ENCODE peak calls at places on chromosomes 3 and 15, in eight cellular contexts. One of them, this sample, is unnamed.

GRCh38 chr15:36938764-36939163 is 161.6 kb downstream of the MEIS2 start:
- DNase-seq in stimulated activated CD8-positive, alpha-beta memory T cell treated with anti-CD3 and anti-CD28 coated beads, Interleukin-15, amount 100 ng/mL, for 24 hours: no peak
- DNase-seq in glutamatergic neuron: no peak
- DNase-seq in activated effector memory CD4-positive, alpha-beta T cell treated with anti-CD3 and anti-CD28 coated beads, Interleukin-2, amount 50 U/mL, for 16 hours: no peak
- DNase-seq in iPS DF 6.9: no peak
- DNase-seq in NCI-H345: no peak
- DNase-seq in fibroblast of the aortic adventitia: no peak
- DNase-seq in stimulated activated CD4-positive, alpha-beta T cell treated with anti-CD3 and anti-CD28 coated beads, Interleukin-4, amount 100 ng/mL, for 48 hours: no peak
- DNase-seq in this sample: no peak

GRCh38 chr3:111956995-111957736 is 21.7 kb upstream of the ABHD10 start:
- DNase-seq in activated effector memory CD4-positive, alpha-beta T cell treated with anti-CD3 and anti-CD28 coated beads, Interleukin-2, amount 50 U/mL, for 16 hours: no peak
- DNase-seq in stimulated activated CD8-positive, alpha-beta memory T cell treated with anti-CD3 and anti-CD28 coated beads, Interleukin-15, amount 100 ng/mL, for 24 hours: no peak
- DNase-seq in iPS DF 6.9: no peak
- DNase-seq in glutamatergic neuron: no peak
- DNase-seq in NCI-H345: peak
- DNase-seq in stimulated activated CD4-positive, alpha-beta T cell treated with anti-CD3 and anti-CD28 coated beads, Interleukin-4, amount 100 ng/mL, for 48 hours: no peak
- DNase-seq in fibroblast of the aortic adventitia: no peak
- DNase-seq in this sample: no peak

GRCh38 chr15:70618929-70619328 is 144.4 kb downstream of the UACA start:
- DNase-seq in stimulated activated CD8-positive, alpha-beta memory T cell treated with anti-CD3 and anti-CD28 coated beads, Interleukin-15, amount 100 ng/mL, for 24 hours: no peak
- DNase-seq in fibroblast of the aortic adventitia: no peak
- DNase-seq in activated effector memory CD4-positive, alpha-beta T cell treated with anti-CD3 and anti-CD28 coated beads, Interleukin-2, amount 50 U/mL, for 16 hours: no peak
- DNase-seq in iPS DF 6.9: no peak
- DNase-seq in NCI-H345: no peak
- DNase-seq in stimulated activated CD4-positive, alpha-beta T cell treated with anti-CD3 and anti-CD28 coated beads, Interleukin-4, amount 100 ng/mL, for 48 hours: no peak
- DNase-seq in glutamatergic neuron: no peak
- DNase-seq in this sample: no peak

GRCh38 chr15:73265536-73266153 is 103.1 kb downstream of the HCN4 start:
- DNase-seq in activated effector memory CD4-positive, alpha-beta T cell treated with anti-CD3 and anti-CD28 coated beads, Interleukin-2, amount 50 U/mL, for 16 hours: peak
- DNase-seq in stimulated activated CD8-positive, alpha-beta memory T cell treated with anti-CD3 and anti-CD28 coated beads, Interleukin-15, amount 100 ng/mL, for 24 hours: no peak
- DNase-seq in glutamatergic neuron: peak
- DNase-seq in NCI-H345: no peak
- DNase-seq in iPS DF 6.9: no peak
- DNase-seq in fibroblast of the aortic adventitia: peak
- DNase-seq in stimulated activated CD4-positive, alpha-beta T cell treated with anti-CD3 and anti-CD28 coated beads, Interleukin-4, amount 100 ng/mL, for 48 hours: peak
- DNase-seq in this sample: peak

GRCh38 chr15:37638139-37638538 is 296.3 kb upstream of the TMCO5A start:
- DNase-seq in activated effector memory CD4-positive, alpha-beta T cell treated with anti-CD3 and anti-CD28 coated beads, Interleukin-2, amount 50 U/mL, for 16 hours: no peak
- DNase-seq in stimulated activated CD4-positive, alpha-beta T cell treated with anti-CD3 and anti-CD28 coated beads, Interleukin-4, amount 100 ng/mL, for 48 hours: no peak
- DNase-seq in NCI-H345: no peak
- DNase-seq in iPS DF 6.9: no peak
- DNase-seq in glutamatergic neuron: no peak
- DNase-seq in stimulated activated CD8-positive, alpha-beta memory T cell treated with anti-CD3 and anti-CD28 coated beads, Interleukin-15, amount 100 ng/mL, for 24 hours: no peak
- DNase-seq in fibroblast of the aortic adventitia: no peak
- DNase-seq in this sample: no peak

GRCh38 chr3:31092748-31093607 is 198.5 kb upstream of the GADL1 start:
- DNase-seq in iPS DF 6.9: no peak
- DNase-seq in activated effector memory CD4-positive, alpha-beta T cell treated with anti-CD3 and anti-CD28 coated beads, Interleukin-2, amount 50 U/mL, for 16 hours: no peak
- DNase-seq in glutamatergic neuron: no peak
- DNase-seq in stimulated activated CD4-positive, alpha-beta T cell treated with anti-CD3 and anti-CD28 coated beads, Interleukin-4, amount 100 ng/mL, for 48 hours: no peak
- DNase-seq in fibroblast of the aortic adventitia: peak
- DNase-seq in stimulated activated CD8-positive, alpha-beta memory T cell treated with anti-CD3 and anti-CD28 coated beads, Interleukin-15, amount 100 ng/mL, for 24 hours: no peak
- DNase-seq in NCI-H345: no peak
- DNase-seq in this sample: no peak

GRCh38 chr3:28039234-28039633 is 202.2 kb upstream of the CMC1 start:
- DNase-seq in stimulated activated CD4-positive, alpha-beta T cell treated with anti-CD3 and anti-CD28 coated beads, Interleukin-4, amount 100 ng/mL, for 48 hours: no peak
- DNase-seq in fibroblast of the aortic adventitia: no peak
- DNase-seq in activated effector memory CD4-positive, alpha-beta T cell treated with anti-CD3 and anti-CD28 coated beads, Interleukin-2, amount 50 U/mL, for 16 hours: no peak
- DNase-seq in NCI-H345: no peak
- DNase-seq in stimulated activated CD8-positive, alpha-beta memory T cell treated with anti-CD3 and anti-CD28 coated beads, Interleukin-15, amount 100 ng/mL, for 24 hours: no peak
- DNase-seq in glutamatergic neuron: no peak
- DNase-seq in iPS DF 6.9: no peak
- DNase-seq in this sample: no peak

GRCh38 chr3:101100361-101101009 is 107.3 kb upstream of the ABI3BP start:
- DNase-seq in glutamatergic neuron: no peak
- DNase-seq in stimulated activated CD8-positive, alpha-beta memory T cell treated with anti-CD3 and anti-CD28 coated beads, Interleukin-15, amount 100 ng/mL, for 24 hours: no peak
- DNase-seq in iPS DF 6.9: no peak
- DNase-seq in fibroblast of the aortic adventitia: no peak
- DNase-seq in activated effector memory CD4-positive, alpha-beta T cell treated with anti-CD3 and anti-CD28 coated beads, Interleukin-2, amount 50 U/mL, for 16 hours: no peak
- DNase-seq in NCI-H345: no peak
- DNase-seq in stimulated activated CD4-positive, alpha-beta T cell treated with anti-CD3 and anti-CD28 coated beads, Interleukin-4, amount 100 ng/mL, for 48 hours: no peak
- DNase-seq in this sample: no peak

GRCh38 chr15:80399508-80399907 is 4.7 kb upstream of the ARNT2 start:
- DNase-seq in stimulated activated CD8-positive, alpha-beta memory T cell treated with anti-CD3 and anti-CD28 coated beads, Interleukin-15, amount 100 ng/mL, for 24 hours: no peak
- DNase-seq in activated effector memory CD4-positive, alpha-beta T cell treated with anti-CD3 and anti-CD28 coated beads, Interleukin-2, amount 50 U/mL, for 16 hours: no peak
- DNase-seq in stimulated activated CD4-positive, alpha-beta T cell treated with anti-CD3 and anti-CD28 coated beads, Interleukin-4, amount 100 ng/mL, for 48 hours: no peak
- DNase-seq in iPS DF 6.9: no peak
- DNase-seq in NCI-H345: no peak
- DNase-seq in fibroblast of the aortic adventitia: no peak
- DNase-seq in glutamatergic neuron: no peak
- DNase-seq in this sample: no peak

GRCh38 chr15:101063212-101063611 is 144.1 kb downstream of the LRRK1 start:
- DNase-seq in glutamatergic neuron: no peak
- DNase-seq in stimulated activated CD8-positive, alpha-beta memory T cell treated with anti-CD3 and anti-CD28 coated beads, Interleukin-15, amount 100 ng/mL, for 24 hours: no peak
- DNase-seq in fibroblast of the aortic adventitia: no peak
- DNase-seq in activated effector memory CD4-positive, alpha-beta T cell treated with anti-CD3 and anti-CD28 coated beads, Interleukin-2, amount 50 U/mL, for 16 hours: no peak
- DNase-seq in NCI-H345: no peak
- DNase-seq in iPS DF 6.9: no peak
- DNase-seq in stimulated activated CD4-positive, alpha-beta T cell treated with anti-CD3 and anti-CD28 coated beads, Interleukin-4, amount 100 ng/mL, for 48 hours: no peak
- DNase-seq in this sample: no peak

GRCh38 chr3:195744437-195744836 is 23.7 kb downstream of the MUC20 start:
- DNase-seq in activated effector memory CD4-positive, alpha-beta T cell treated with anti-CD3 and anti-CD28 coated beads, Interleukin-2, amount 50 U/mL, for 16 hours: no peak
- DNase-seq in NCI-H345: no peak
- DNase-seq in iPS DF 6.9: no peak
- DNase-seq in stimulated activated CD8-positive, alpha-beta memory T cell treated with anti-CD3 and anti-CD28 coated beads, Interleukin-15, amount 100 ng/mL, for 24 hours: no peak
- DNase-seq in glutamatergic neuron: no peak
- DNase-seq in stimulated activated CD4-positive, alpha-beta T cell treated with anti-CD3 and anti-CD28 coated beads, Interleukin-4, amount 100 ng/mL, for 48 hours: no peak
- DNase-seq in fibroblast of the aortic adventitia: no peak
- DNase-seq in this sample: no peak

GRCh38 chr3:56878046-56878445 is 76.3 kb upstream of the ARHGEF3 start:
- DNase-seq in NCI-H345: no peak
- DNase-seq in iPS DF 6.9: no peak
- DNase-seq in glutamatergic neuron: no peak
- DNase-seq in stimulated activated CD4-positive, alpha-beta T cell treated with anti-CD3 and anti-CD28 coated beads, Interleukin-4, amount 100 ng/mL, for 48 hours: peak
- DNase-seq in activated effector memory CD4-positive, alpha-beta T cell treated with anti-CD3 and anti-CD28 coated beads, Interleukin-2, amount 50 U/mL, for 16 hours: peak
- DNase-seq in stimulated activated CD8-positive, alpha-beta memory T cell treated with anti-CD3 and anti-CD28 coated beads, Interleukin-15, amount 100 ng/mL, for 24 hours: no peak
- DNase-seq in fibroblast of the aortic adventitia: peak
- DNase-seq in this sample: no peak

GRCh38 chr3:47394140-47394855 is 13.5 kb downstream of the PTPN23 start:
- DNase-seq in NCI-H345: no peak
- DNase-seq in stimulated activated CD8-positive, alpha-beta memory T cell treated with anti-CD3 and anti-CD28 coated beads, Interleukin-15, amount 100 ng/mL, for 24 hours: no peak
- DNase-seq in fibroblast of the aortic adventitia: peak
- DNase-seq in activated effector memory CD4-positive, alpha-beta T cell treated with anti-CD3 and anti-CD28 coated beads, Interleukin-2, amount 50 U/mL, for 16 hours: no peak
- DNase-seq in glutamatergic neuron: no peak
- DNase-seq in stimulated activated CD4-positive, alpha-beta T cell treated with anti-CD3 and anti-CD28 coated beads, Interleukin-4, amount 100 ng/mL, for 48 hours: no peak
- DNase-seq in iPS DF 6.9: no peak
- DNase-seq in this sample: no peak

GRCh38 chr3:24416224-24416623 is 78.4 kb downstream of the THRB start:
- DNase-seq in stimulated activated CD8-positive, alpha-beta memory T cell treated with anti-CD3 and anti-CD28 coated beads, Interleukin-15, amount 100 ng/mL, for 24 hours: no peak
- DNase-seq in NCI-H345: no peak
- DNase-seq in stimulated activated CD4-positive, alpha-beta T cell treated with anti-CD3 and anti-CD28 coated beads, Interleukin-4, amount 100 ng/mL, for 48 hours: no peak
- DNase-seq in fibroblast of the aortic adventitia: no peak
- DNase-seq in glutamatergic neuron: no peak
- DNase-seq in iPS DF 6.9: no peak
- DNase-seq in activated effector memory CD4-positive, alpha-beta T cell treated with anti-CD3 and anti-CD28 coated beads, Interleukin-2, amount 50 U/mL, for 16 hours: no peak
- DNase-seq in this sample: no peak

GRCh38 chr15:38084289-38084688 is 149.8 kb downstream of the TMCO5A start:
- DNase-seq in stimulated activated CD4-positive, alpha-beta T cell treated with anti-CD3 and anti-CD28 coated beads, Interleukin-4, amount 100 ng/mL, for 48 hours: no peak
- DNase-seq in NCI-H345: no peak
- DNase-seq in iPS DF 6.9: no peak
- DNase-seq in activated effector memory CD4-positive, alpha-beta T cell treated with anti-CD3 and anti-CD28 coated beads, Interleukin-2, amount 50 U/mL, for 16 hours: no peak
- DNase-seq in stimulated activated CD8-positive, alpha-beta memory T cell treated with anti-CD3 and anti-CD28 coated beads, Interleukin-15, amount 100 ng/mL, for 24 hours: no peak
- DNase-seq in fibroblast of the aortic adventitia: no peak
- DNase-seq in glutamatergic neuron: no peak
- DNase-seq in this sample: no peak

GRCh38 chr3:141940204-141940776 is 63.8 kb downstream of the ATP1B3 start:
- DNase-seq in stimulated activated CD8-positive, alpha-beta memory T cell treated with anti-CD3 and anti-CD28 coated beads, Interleukin-15, amount 100 ng/mL, for 24 hours: no peak
- DNase-seq in fibroblast of the aortic adventitia: peak
- DNase-seq in iPS DF 6.9: no peak
- DNase-seq in glutamatergic neuron: peak
- DNase-seq in NCI-H345: peak
- DNase-seq in stimulated activated CD4-positive, alpha-beta T cell treated with anti-CD3 and anti-CD28 coated beads, Interleukin-4, amount 100 ng/mL, for 48 hours: peak
- DNase-seq in activated effector memory CD4-positive, alpha-beta T cell treated with anti-CD3 and anti-CD28 coated beads, Interleukin-2, amount 50 U/mL, for 16 hours: no peak
- DNase-seq in this sample: no peak

GRCh38 chr3:134600166-134600670 is 50.6 kb downstream of the KY start:
- DNase-seq in fibroblast of the aortic adventitia: peak
- DNase-seq in activated effector memory CD4-positive, alpha-beta T cell treated with anti-CD3 and anti-CD28 coated beads, Interleukin-2, amount 50 U/mL, for 16 hours: no peak
- DNase-seq in stimulated activated CD8-positive, alpha-beta memory T cell treated with anti-CD3 and anti-CD28 coated beads, Interleukin-15, amount 100 ng/mL, for 24 hours: no peak
- DNase-seq in glutamatergic neuron: no peak
- DNase-seq in iPS DF 6.9: no peak
- DNase-seq in NCI-H345: no peak
- DNase-seq in stimulated activated CD4-positive, alpha-beta T cell treated with anti-CD3 and anti-CD28 coated beads, Interleukin-4, amount 100 ng/mL, for 48 hours: no peak
- DNase-seq in this sample: no peak

GRCh38 chr3:127677541-127678314 is 5.0 kb downstream of the ABTB1 start:
- DNase-seq in iPS DF 6.9: no peak
- DNase-seq in glutamatergic neuron: no peak
- DNase-seq in stimulated activated CD4-positive, alpha-beta T cell treated with anti-CD3 and anti-CD28 coated beads, Interleukin-4, amount 100 ng/mL, for 48 hours: no peak
- DNase-seq in fibroblast of the aortic adventitia: no peak
- DNase-seq in NCI-H345: no peak
- DNase-seq in activated effector memory CD4-positive, alpha-beta T cell treated with anti-CD3 and anti-CD28 coated beads, Interleukin-2, amount 50 U/mL, for 16 hours: peak
- DNase-seq in stimulated activated CD8-positive, alpha-beta memory T cell treated with anti-CD3 and anti-CD28 coated beads, Interleukin-15, amount 100 ng/mL, for 24 hours: no peak
- DNase-seq in this sample: no peak

GRCh38 chr3:177286034-177286433 is 88.8 kb upstream of the TBL1XR1 start:
- DNase-seq in activated effector memory CD4-positive, alpha-beta T cell treated with anti-CD3 and anti-CD28 coated beads, Interleukin-2, amount 50 U/mL, for 16 hours: no peak
- DNase-seq in iPS DF 6.9: no peak
- DNase-seq in glutamatergic neuron: no peak
- DNase-seq in fibroblast of the aortic adventitia: no peak
- DNase-seq in stimulated activated CD8-positive, alpha-beta memory T cell treated with anti-CD3 and anti-CD28 coated beads, Interleukin-15, amount 100 ng/mL, for 24 hours: no peak
- DNase-seq in NCI-H345: no peak
- DNase-seq in stimulated activated CD4-positive, alpha-beta T cell treated with anti-CD3 and anti-CD28 coated beads, Interleukin-4, amount 100 ng/mL, for 48 hours: no peak
- DNase-seq in this sample: no peak

GRCh38 chr3:31978553-31978952 is 2.5 kb downstream of the OSBPL10 start:
- DNase-seq in NCI-H345: no peak
- DNase-seq in stimulated activated CD4-positive, alpha-beta T cell treated with anti-CD3 and anti-CD28 coated beads, Interleukin-4, amount 100 ng/mL, for 48 hours: no peak
- DNase-seq in activated effector memory CD4-positive, alpha-beta T cell treated with anti-CD3 and anti-CD28 coated beads, Interleukin-2, amount 50 U/mL, for 16 hours: no peak
- DNase-seq in iPS DF 6.9: no peak
- DNase-seq in fibroblast of the aortic adventitia: no peak
- DNase-seq in glutamatergic neuron: no peak
- DNase-seq in stimulated activated CD8-positive, alpha-beta memory T cell treated with anti-CD3 and anti-CD28 coated beads, Interleukin-15, amount 100 ng/mL, for 24 hours: no peak
- DNase-seq in this sample: no peak

GRCh38 chr3:11305509-11305908 is 33.3 kb downstream of the ATG7 start:
- DNase-seq in glutamatergic neuron: no peak
- DNase-seq in fibroblast of the aortic adventitia: no peak
- DNase-seq in stimulated activated CD4-positive, alpha-beta T cell treated with anti-CD3 and anti-CD28 coated beads, Interleukin-4, amount 100 ng/mL, for 48 hours: no peak
- DNase-seq in activated effector memory CD4-positive, alpha-beta T cell treated with anti-CD3 and anti-CD28 coated beads, Interleukin-2, amount 50 U/mL, for 16 hours: no peak
- DNase-seq in iPS DF 6.9: no peak
- DNase-seq in NCI-H345: no peak
- DNase-seq in stimulated activated CD8-positive, alpha-beta memory T cell treated with anti-CD3 and anti-CD28 coated beads, Interleukin-15, amount 100 ng/mL, for 24 hours: no peak
- DNase-seq in this sample: no peak

GRCh38 chr15:41746802-41747201 is 27.5 kb upstream of the MAPKBP1 start:
- DNase-seq in activated effector memory CD4-positive, alpha-beta T cell treated with anti-CD3 and anti-CD28 coated beads, Interleukin-2, amount 50 U/mL, for 16 hours: no peak
- DNase-seq in fibroblast of the aortic adventitia: peak
- DNase-seq in stimulated activated CD8-positive, alpha-beta memory T cell treated with anti-CD3 and anti-CD28 coated beads, Interleukin-15, amount 100 ng/mL, for 24 hours: no peak
- DNase-seq in NCI-H345: no peak
- DNase-seq in iPS DF 6.9: no peak
- DNase-seq in stimulated activated CD4-positive, alpha-beta T cell treated with anti-CD3 and anti-CD28 coated beads, Interleukin-4, amount 100 ng/mL, for 48 hours: no peak
- DNase-seq in glutamatergic neuron: no peak
- DNase-seq in this sample: no peak

GRCh38 chr3:165254812-165255211 is 58.6 kb upstream of the SLITRK3 start:
- DNase-seq in NCI-H345: peak
- DNase-seq in iPS DF 6.9: peak
- DNase-seq in stimulated activated CD8-positive, alpha-beta memory T cell treated with anti-CD3 and anti-CD28 coated beads, Interleukin-15, amount 100 ng/mL, for 24 hours: no peak
- DNase-seq in glutamatergic neuron: no peak
- DNase-seq in fibroblast of the aortic adventitia: peak
- DNase-seq in activated effector memory CD4-positive, alpha-beta T cell treated with anti-CD3 and anti-CD28 coated beads, Interleukin-2, amount 50 U/mL, for 16 hours: no peak
- DNase-seq in stimulated activated CD4-positive, alpha-beta T cell treated with anti-CD3 and anti-CD28 coated beads, Interleukin-4, amount 100 ng/mL, for 48 hours: no peak
- DNase-seq in this sample: peak

GRCh38 chr3:184590795-184591194 is 29.2 kb downstream of the EPHB3 start:
- DNase-seq in stimulated activated CD4-positive, alpha-beta T cell treated with anti-CD3 and anti-CD28 coated beads, Interleukin-4, amount 100 ng/mL, for 48 hours: no peak
- DNase-seq in activated effector memory CD4-positive, alpha-beta T cell treated with anti-CD3 and anti-CD28 coated beads, Interleukin-2, amount 50 U/mL, for 16 hours: no peak
- DNase-seq in stimulated activated CD8-positive, alpha-beta memory T cell treated with anti-CD3 and anti-CD28 coated beads, Interleukin-15, amount 100 ng/mL, for 24 hours: no peak
- DNase-seq in glutamatergic neuron: no peak
- DNase-seq in fibroblast of the aortic adventitia: no peak
- DNase-seq in NCI-H345: peak
- DNase-seq in iPS DF 6.9: no peak
- DNase-seq in this sample: no peak

GRCh38 chr3:4562595-4562994 is 69.4 kb downstream of the ITPR1 start:
- DNase-seq in iPS DF 6.9: no peak
- DNase-seq in glutamatergic neuron: no peak
- DNase-seq in stimulated activated CD8-positive, alpha-beta memory T cell treated with anti-CD3 and anti-CD28 coated beads, Interleukin-15, amount 100 ng/mL, for 24 hours: no peak
- DNase-seq in fibroblast of the aortic adventitia: no peak
- DNase-seq in activated effector memory CD4-positive, alpha-beta T cell treated with anti-CD3 and anti-CD28 coated beads, Interleukin-2, amount 50 U/mL, for 16 hours: no peak
- DNase-seq in stimulated activated CD4-positive, alpha-beta T cell treated with anti-CD3 and anti-CD28 coated beads, Interleukin-4, amount 100 ng/mL, for 48 hours: no peak
- DNase-seq in NCI-H345: no peak
- DNase-seq in this sample: no peak

GRCh38 chr3:102299125-102299877 is 135.5 kb upstream of the ZPLD1 start:
- DNase-seq in fibroblast of the aortic adventitia: no peak
- DNase-seq in stimulated activated CD4-positive, alpha-beta T cell treated with anti-CD3 and anti-CD28 coated beads, Interleukin-4, amount 100 ng/mL, for 48 hours: no peak
- DNase-seq in activated effector memory CD4-positive, alpha-beta T cell treated with anti-CD3 and anti-CD28 coated beads, Interleukin-2, amount 50 U/mL, for 16 hours: no peak
- DNase-seq in iPS DF 6.9: no peak
- DNase-seq in glutamatergic neuron: no peak
- DNase-seq in NCI-H345: no peak
- DNase-seq in stimulated activated CD8-positive, alpha-beta memory T cell treated with anti-CD3 and anti-CD28 coated beads, Interleukin-15, amount 100 ng/mL, for 24 hours: no peak
- DNase-seq in this sample: no peak

GRCh38 chr3:17394541-17395179 is 347.8 kb downstream of the TBC1D5 start:
- DNase-seq in iPS DF 6.9: no peak
- DNase-seq in stimulated activated CD4-positive, alpha-beta T cell treated with anti-CD3 and anti-CD28 coated beads, Interleukin-4, amount 100 ng/mL, for 48 hours: no peak
- DNase-seq in activated effector memory CD4-positive, alpha-beta T cell treated with anti-CD3 and anti-CD28 coated beads, Interleukin-2, amount 50 U/mL, for 16 hours: no peak
- DNase-seq in stimulated activated CD8-positive, alpha-beta memory T cell treated with anti-CD3 and anti-CD28 coated beads, Interleukin-15, amount 100 ng/mL, for 24 hours: no peak
- DNase-seq in NCI-H345: no peak
- DNase-seq in fibroblast of the aortic adventitia: no peak
- DNase-seq in glutamatergic neuron: no peak
- DNase-seq in this sample: no peak

GRCh38 chr3:111336511-111336910 is 205.5 kb upstream of the CD96 start:
- DNase-seq in fibroblast of the aortic adventitia: peak
- DNase-seq in glutamatergic neuron: no peak
- DNase-seq in stimulated activated CD8-positive, alpha-beta memory T cell treated with anti-CD3 and anti-CD28 coated beads, Interleukin-15, amount 100 ng/mL, for 24 hours: no peak
- DNase-seq in activated effector memory CD4-positive, alpha-beta T cell treated with anti-CD3 and anti-CD28 coated beads, Interleukin-2, amount 50 U/mL, for 16 hours: no peak
- DNase-seq in NCI-H345: no peak
- DNase-seq in iPS DF 6.9: no peak
- DNase-seq in stimulated activated CD4-positive, alpha-beta T cell treated with anti-CD3 and anti-CD28 coated beads, Interleukin-4, amount 100 ng/mL, for 48 hours: no peak
- DNase-seq in this sample: no peak

GRCh38 chr3:60453326-60453725 is 797.9 kb downstream of the FHIT start:
- DNase-seq in glutamatergic neuron: no peak
- DNase-seq in NCI-H345: no peak
- DNase-seq in stimulated activated CD8-positive, alpha-beta memory T cell treated with anti-CD3 and anti-CD28 coated beads, Interleukin-15, amount 100 ng/mL, for 24 hours: no peak
- DNase-seq in stimulated activated CD4-positive, alpha-beta T cell treated with anti-CD3 and anti-CD28 coated beads, Interleukin-4, amount 100 ng/mL, for 48 hours: no peak
- DNase-seq in activated effector memory CD4-positive, alpha-beta T cell treated with anti-CD3 and anti-CD28 coated beads, Interleukin-2, amount 50 U/mL, for 16 hours: no peak
- DNase-seq in fibroblast of the aortic adventitia: no peak
- DNase-seq in iPS DF 6.9: no peak
- DNase-seq in this sample: no peak

GRCh38 chr3:188006726-188007393 is 147.1 kb upstream of the LPP start:
- DNase-seq in iPS DF 6.9: no peak
- DNase-seq in fibroblast of the aortic adventitia: peak
- DNase-seq in NCI-H345: no peak
- DNase-seq in activated effector memory CD4-positive, alpha-beta T cell treated with anti-CD3 and anti-CD28 coated beads, Interleukin-2, amount 50 U/mL, for 16 hours: no peak
- DNase-seq in glutamatergic neuron: peak
- DNase-seq in stimulated activated CD4-positive, alpha-beta T cell treated with anti-CD3 and anti-CD28 coated beads, Interleukin-4, amount 100 ng/mL, for 48 hours: no peak
- DNase-seq in stimulated activated CD8-positive, alpha-beta memory T cell treated with anti-CD3 and anti-CD28 coated beads, Interleukin-15, amount 100 ng/mL, for 24 hours: no peak
- DNase-seq in this sample: no peak

GRCh38 chr15:45585069-45585468 is 2.1 kb upstream of the BLOC1S6 start:
- DNase-seq in activated effector memory CD4-positive, alpha-beta T cell treated with anti-CD3 and anti-CD28 coated beads, Interleukin-2, amount 50 U/mL, for 16 hours: no peak
- DNase-seq in glutamatergic neuron: no peak
- DNase-seq in iPS DF 6.9: no peak
- DNase-seq in stimulated activated CD4-positive, alpha-beta T cell treated with anti-CD3 and anti-CD28 coated beads, Interleukin-4, amount 100 ng/mL, for 48 hours: no peak
- DNase-seq in fibroblast of the aortic adventitia: no peak
- DNase-seq in NCI-H345: no peak
- DNase-seq in stimulated activated CD8-positive, alpha-beta memory T cell treated with anti-CD3 and anti-CD28 coated beads, Interleukin-15, amount 100 ng/mL, for 24 hours: no peak
- DNase-seq in this sample: no peak

GRCh38 chr3:195800240-195800639 is 11.5 kb downstream of the MUC4 start:
- DNase-seq in iPS DF 6.9: no peak
- DNase-seq in glutamatergic neuron: no peak
- DNase-seq in fibroblast of the aortic adventitia: no peak
- DNase-seq in NCI-H345: no peak
- DNase-seq in stimulated activated CD4-positive, alpha-beta T cell treated with anti-CD3 and anti-CD28 coated beads, Interleukin-4, amount 100 ng/mL, for 48 hours: no peak
- DNase-seq in activated effector memory CD4-positive, alpha-beta T cell treated with anti-CD3 and anti-CD28 coated beads, Interleukin-2, amount 50 U/mL, for 16 hours: no peak
- DNase-seq in stimulated activated CD8-positive, alpha-beta memory T cell treated with anti-CD3 and anti-CD28 coated beads, Interleukin-15, amount 100 ng/mL, for 24 hours: no peak
- DNase-seq in this sample: no peak

GRCh38 chr3:52471371-52472238 is 16.2 kb downstream of the NISCH start:
- DNase-seq in activated effector memory CD4-positive, alpha-beta T cell treated with anti-CD3 and anti-CD28 coated beads, Interleukin-2, amount 50 U/mL, for 16 hours: no peak
- DNase-seq in NCI-H345: no peak
- DNase-seq in stimulated activated CD4-positive, alpha-beta T cell treated with anti-CD3 and anti-CD28 coated beads, Interleukin-4, amount 100 ng/mL, for 48 hours: peak
- DNase-seq in stimulated activated CD8-positive, alpha-beta memory T cell treated with anti-CD3 and anti-CD28 coated beads, Interleukin-15, amount 100 ng/mL, for 24 hours: no peak
- DNase-seq in fibroblast of the aortic adventitia: peak
- DNase-seq in iPS DF 6.9: no peak
- DNase-seq in glutamatergic neuron: peak
- DNase-seq in this sample: peak

GRCh38 chr15:42087460-42087859 is 6.9 kb downstream of the PLA2G4D start:
- DNase-seq in stimulated activated CD8-positive, alpha-beta memory T cell treated with anti-CD3 and anti-CD28 coated beads, Interleukin-15, amount 100 ng/mL, for 24 hours: no peak
- DNase-seq in glutamatergic neuron: no peak
- DNase-seq in iPS DF 6.9: no peak
- DNase-seq in stimulated activated CD4-positive, alpha-beta T cell treated with anti-CD3 and anti-CD28 coated beads, Interleukin-4, amount 100 ng/mL, for 48 hours: no peak
- DNase-seq in NCI-H345: no peak
- DNase-seq in activated effector memory CD4-positive, alpha-beta T cell treated with anti-CD3 and anti-CD28 coated beads, Interleukin-2, amount 50 U/mL, for 16 hours: no peak
- DNase-seq in fibroblast of the aortic adventitia: no peak
- DNase-seq in this sample: no peak